ENCODE peak calls at places on chromosomes 11 and 22, in eight cellular contexts. R, E, M, Q, G, A, D and U are unnamed samples.

GRCh38 chr11:107545101-107545514 is 20.4 kb downstream of the ALKBH8 start:
- DNase-seq in R (no peak), E (peak), M (peak), Q (no peak), G (no peak), A (no peak), D (peak), U (peak)

GRCh38 chr11:32706985-32707736 is 87.3 kb downstream of the CCDC73 start:
- DNase-seq in R (no peak), E (peak), M (peak), Q (no peak), G (peak), A (no peak), D (peak), U (peak)

GRCh38 chr11:18749681-18750319 is 23.8 kb upstream of the IGSF22 start:
- DNase-seq in R (peak), E (peak), M (peak), Q (no peak), G (peak), A (no peak), D (peak), U (peak)

GRCh38 chr11:82080160-82080559 is 653.5 kb downstream of the FAM181B start:
- DNase-seq in R (no peak), E (no peak), M (no peak), Q (no peak), G (no peak), A (no peak), D (no peak), U (no peak)

GRCh38 chr11:130160460-130161090 is 993 bp downstream of the ST14 start:
- DNase-seq in R (no peak), E (no peak), M (no peak), Q (no peak), G (peak), A (no peak), D (no peak), U (no peak)

GRCh38 chr11:20873054-20873453 is 203.7 kb downstream of the NELL1 start:
- DNase-seq in R (no peak), E (no peak), M (peak), Q (no peak), G (peak), A (no peak), D (no peak), U (no peak)

GRCh38 chr22:41917906-41918791 is 3.3 kb upstream of the SHISA8 start:
- DNase-seq in R (peak), E (no peak), M (peak), Q (no peak), G (peak), A (no peak), D (no peak), U (peak)

GRCh38 chr11:10669258-10670033 is 24.1 kb downstream of the IRAG1 start:
- DNase-seq in R (no peak), E (peak), M (peak), Q (no peak), G (no peak), A (no peak), D (peak), U (no peak)

GRCh38 chr22:23533328-23533762 is 46.7 kb downstream of the IGLL1 start:
- DNase-seq in R (no peak), E (peak), M (peak), Q (no peak), G (no peak), A (no peak), D (peak), U (peak)

GRCh38 chr11:105903113-105903512 is 118.9 kb downstream of the MSANTD4 start:
- DNase-seq in R (no peak), E (no peak), M (no peak), Q (no peak), G (no peak), A (no peak), D (no peak), U (no peak)

GRCh38 chr11:65606876-65607613 is 7.0 kb downstream of the MAP3K11 start:
- DNase-seq in R (peak), E (peak), M (peak), Q (no peak), G (peak), A (no peak), D (peak), U (peak)

GRCh38 chr22:49776891-49777290 is 50.8 kb downstream of the BRD1 start:
- DNase-seq in R (no peak), E (no peak), M (no peak), Q (no peak), G (no peak), A (no peak), D (no peak), U (no peak)

GRCh38 chr22:19719055-19719482 is 4.3 kb upstream of the GP1BB start:
- DNase-seq in R (no peak), E (peak), M (no peak), Q (no peak), G (peak), A (no peak), D (no peak), U (no peak)

GRCh38 chr11:82494988-82495432 is 238.7 kb downstream of the FAM181B start:
- DNase-seq in R (no peak), E (no peak), M (peak), Q (no peak), G (peak), A (no peak), D (no peak), U (no peak)

GRCh38 chr11:26721967-26722366 is at the start of gene SLC5A12:
- DNase-seq in R (no peak), E (no peak), M (no peak), Q (no peak), G (no peak), A (no peak), D (no peak), U (no peak)

GRCh38 chr11:57546869-57547518 is 9.6 kb downstream of the SMTNL1 start:
- DNase-seq in R (no peak), E (peak), M (peak), Q (no peak), G (peak), A (no peak), D (peak), U (peak)

GRCh38 chr11:8248786-8249185 is 14.9 kb downstream of the LMO1 start:
- DNase-seq in R (no peak), E (no peak), M (no peak), Q (no peak), G (no peak), A (no peak), D (no peak), U (no peak)

GRCh38 chr22:17339095-17339693 is 30.1 kb upstream of the CECR2 start:
- DNase-seq in R (no peak), E (no peak), M (no peak), Q (no peak), G (peak), A (no peak), D (no peak), U (no peak)

GRCh38 chr11:58606930-58607714 is 15.3 kb upstream of the CNTF start:
- DNase-seq in R (no peak), E (no peak), M (no peak), Q (no peak), G (no peak), A (no peak), D (no peak), U (no peak)

GRCh38 chr11:3148255-3148989 is 16.7 kb downstream of the OSBPL5 start:
- DNase-seq in R (no peak), E (no peak), M (no peak), Q (no peak), G (no peak), A (no peak), D (peak), U (no peak)

GRCh38 chr22:38868886-38869381 is 3.1 kb downstream of the CBX6 start:
- DNase-seq in R (peak), E (peak), M (peak), Q (peak), G (peak), A (peak), D (peak), U (peak)

GRCh38 chr11:57318178-57318577 is 6.6 kb downstream of the TNKS1BP1 start:
- DNase-seq in R (no peak), E (no peak), M (no peak), Q (no peak), G (no peak), A (no peak), D (no peak), U (peak)

GRCh38 chr11:74521666-74522252 is 28.2 kb upstream of the LIPT2 start:
- DNase-seq in R (no peak), E (no peak), M (no peak), Q (no peak), G (no peak), A (no peak), D (no peak), U (no peak)

GRCh38 chr11:17517186-17517585 is 27.0 kb downstream of the USH1C start:
- DNase-seq in R (no peak), E (no peak), M (no peak), Q (no peak), G (no peak), A (no peak), D (no peak), U (no peak)